ENCODE peak calls at places on chromosomes 2 and 18, in nine cellular contexts. Z, S, A, O, C, R, J, Y and H are unnamed samples.

GRCh38 chr18:55588001-55588875 is at the start of gene TCF4:
- DNase-seq in Z (peak), S (peak), A (no peak), O (peak), C (peak), R (peak), J (no peak), Y (peak), H (peak)

GRCh38 chr2:214566457-214566856 is 155.6 kb downstream of the VWC2L start:
- DNase-seq in Z (no peak), S (no peak), A (no peak), O (no peak), C (no peak), R (no peak), J (no peak), Y (no peak), H (no peak)

GRCh38 chr2:27587025-27587424 is 4.2 kb downstream of the ZNF512 start:
- DNase-seq in Z (no peak), S (no peak), A (no peak), O (no peak), C (no peak), R (no peak), J (no peak), Y (no peak), H (no peak)

GRCh38 chr2:120066708-120067547 is 54.1 kb downstream of the EPB41L5 start:
- DNase-seq in Z (no peak), S (peak), A (no peak), O (peak), C (no peak), R (no peak), J (no peak), Y (no peak), H (peak)

GRCh38 chr2:160562730-160563129 is 69.1 kb upstream of the RBMS1 start:
- DNase-seq in Z (no peak), S (no peak), A (no peak), O (no peak), C (no peak), R (no peak), J (no peak), Y (no peak), H (no peak)

GRCh38 chr2:240955306-240956101 is 42.9 kb upstream of the SNED1 start:
- DNase-seq in Z (peak), S (no peak), A (no peak), O (no peak), C (no peak), R (no peak), J (no peak), Y (peak), H (no peak)

GRCh38 chr18:5440297-5440696 is 103.5 kb downstream of the EPB41L3 start:
- DNase-seq in Z (no peak), S (peak), A (no peak), O (no peak), C (no peak), R (no peak), J (no peak), Y (no peak), H (no peak)

GRCh38 chr2:105393373-105394055 is 5.3 kb downstream of the FHL2 start:
- DNase-seq in Z (peak), S (peak), A (no peak), O (peak), C (no peak), R (no peak), J (no peak), Y (no peak), H (no peak)

GRCh38 chr2:110984654-110985053 is 136.1 kb upstream of the BCL2L11 start:
- DNase-seq in Z (no peak), S (no peak), A (no peak), O (no peak), C (no peak), R (no peak), J (no peak), Y (no peak), H (no peak)

GRCh38 chr2:196480653-196481322 is 158.7 kb upstream of the CCDC150 start:
- DNase-seq in Z (no peak), S (no peak), A (no peak), O (peak), C (no peak), R (no peak), J (no peak), Y (no peak), H (no peak)

GRCh38 chr18:28791101-28791500 is 614.2 kb upstream of the CDH2 start:
- DNase-seq in Z (no peak), S (no peak), A (no peak), O (no peak), C (no peak), R (no peak), J (no peak), Y (no peak), H (no peak)

GRCh38 chr2:55056024-55056521 is 5.8 kb upstream of the RTN4 start:
- DNase-seq in Z (no peak), S (peak), A (no peak), O (peak), C (no peak), R (no peak), J (no peak), Y (no peak), H (no peak)

GRCh38 chr2:207258191-207258991 is 92.6 kb upstream of the KLF7 start:
- DNase-seq in Z (peak), S (peak), A (peak), O (peak), C (no peak), R (no peak), J (no peak), Y (peak), H (no peak)

GRCh38 chr18:24499814-24500601 is 39.6 kb downstream of the HRH4 start:
- DNase-seq in Z (no peak), S (no peak), A (no peak), O (no peak), C (no peak), R (no peak), J (no peak), Y (no peak), H (no peak)

GRCh38 chr2:74131901-74132300 is 15.8 kb downstream of the BOLA3 start:
- DNase-seq in Z (no peak), S (no peak), A (no peak), O (no peak), C (no peak), R (no peak), J (no peak), Y (no peak), H (no peak)

GRCh38 chr2:8413589-8414135 is 268.2 kb upstream of the ID2 start:
- DNase-seq in Z (no peak), S (no peak), A (no peak), O (no peak), C (no peak), R (no peak), J (no peak), Y (no peak), H (peak)

GRCh38 chr2:20113986-20114938 is 62.8 kb upstream of the LAPTM4A start:
- DNase-seq in Z (no peak), S (no peak), A (no peak), O (no peak), C (no peak), R (no peak), J (no peak), Y (no peak), H (no peak)

GRCh38 chr2:181077128-181077709 is 96.8 kb downstream of the UBE2E3 start:
- DNase-seq in Z (no peak), S (peak), A (no peak), O (peak), C (no peak), R (peak), J (peak), Y (no peak), H (no peak)

GRCh38 chr2:152186257-152186656 is 10.7 kb upstream of the STAM2 start:
- DNase-seq in Z (no peak), S (no peak), A (no peak), O (peak), C (no peak), R (no peak), J (no peak), Y (no peak), H (no peak)

GRCh38 chr2:209556354-209556961 is 132.6 kb downstream of the MAP2 start:
- DNase-seq in Z (no peak), S (peak), A (peak), O (peak), C (no peak), R (no peak), J (no peak), Y (no peak), H (no peak)

GRCh38 chr2:148640767-148641166 is 3.8 kb upstream of the EPC2 start:
- DNase-seq in Z (no peak), S (peak), A (no peak), O (no peak), C (no peak), R (no peak), J (no peak), Y (no peak), H (no peak)

GRCh38 chr2:212227755-212228154 is 310.8 kb downstream of the ERBB4 start:
- DNase-seq in Z (no peak), S (peak), A (peak), O (peak), C (no peak), R (no peak), J (no peak), Y (no peak), H (peak)

GRCh38 chr2:28986429-28986828 is 5.3 kb downstream of the TOGARAM2 start:
- DNase-seq in Z (no peak), S (no peak), A (no peak), O (no peak), C (no peak), R (no peak), J (no peak), Y (no peak), H (no peak)

GRCh38 chr2:234488913-234489451 is 7.9 kb downstream of the ARL4C start:
- DNase-seq in Z (no peak), S (no peak), A (no peak), O (no peak), C (no peak), R (peak), J (peak), Y (no peak), H (no peak)

GRCh38 chr2:226660524-226660923 is 139.1 kb downstream of the IRS1 start:
- DNase-seq in Z (peak), S (peak), A (peak), O (peak), C (no peak), R (no peak), J (no peak), Y (peak), H (peak)

GRCh38 chr18:48679236-48679635 is 140.4 kb downstream of the CTIF start:
- DNase-seq in Z (no peak), S (no peak), A (no peak), O (no peak), C (no peak), R (no peak), J (no peak), Y (no peak), H (no peak)

DNA sequence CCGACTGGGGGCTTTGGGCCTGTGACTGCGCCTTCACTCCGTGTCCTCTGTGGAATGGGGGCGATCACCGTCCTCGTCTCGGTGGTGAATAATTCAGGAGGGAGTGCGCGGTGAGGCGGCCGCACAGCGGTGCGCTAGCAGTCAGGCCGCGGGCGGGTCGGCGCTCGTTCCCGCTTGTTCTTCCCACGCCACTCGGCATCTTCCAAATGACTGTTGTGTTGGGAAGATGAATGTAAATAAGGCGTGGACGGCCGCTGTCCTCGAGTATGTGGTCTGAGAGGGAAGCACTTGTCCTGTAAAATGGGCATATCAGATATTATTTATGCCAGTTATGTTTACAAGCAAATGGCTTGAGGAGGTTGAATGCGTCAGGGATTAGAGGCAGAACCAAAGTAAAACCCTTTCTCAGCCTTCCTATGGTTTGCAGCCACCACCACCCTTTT is 607 bp upstream of the VPS4B start:
- DNase-seq in Z (no peak), S (no peak), A (no peak), O (no peak), C (peak), R (no peak), J (no peak), Y (no peak), H (no peak)
- TF ChIP-seq CTCF in Z (no peak), S (no peak), A (no peak), O (peak), C (no peak), R (no peak), J (no peak), Y (no peak), H (no peak)

DNA sequence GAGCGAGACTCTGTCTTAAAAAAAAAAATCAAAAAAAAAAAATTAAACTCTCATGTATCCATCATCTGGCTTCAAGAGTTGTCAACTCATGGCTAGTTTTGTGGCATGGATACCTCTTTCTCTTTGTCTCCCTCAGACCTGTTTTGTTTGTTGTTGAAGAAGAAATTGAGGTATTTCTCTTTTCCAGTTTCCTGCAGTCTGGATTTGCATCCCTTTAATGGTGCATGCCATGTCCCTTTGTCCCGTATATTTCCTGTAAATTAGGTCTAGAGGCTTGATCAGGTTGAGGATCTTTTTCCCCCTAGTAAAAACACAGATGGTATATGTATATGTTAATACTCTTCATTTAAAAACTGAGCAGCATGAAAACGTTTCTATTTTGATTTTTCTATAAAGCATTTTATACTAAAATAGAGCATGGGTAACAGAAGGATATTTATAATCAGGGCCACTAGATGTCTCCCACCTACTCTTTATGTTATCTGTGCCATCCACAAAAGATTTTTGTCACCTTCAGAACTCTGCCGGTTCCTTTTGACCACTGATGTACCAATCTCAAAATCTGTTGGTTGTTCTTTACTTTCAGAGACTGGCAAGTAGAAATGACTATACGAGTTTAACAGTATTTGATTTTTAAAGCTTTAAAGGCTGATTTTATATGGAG is 80.1 kb downstream of the GALNT1 start:
- DNase-seq in Z (no peak), S (peak), A (no peak), O (no peak), C (no peak), R (no peak), J (no peak), Y (no peak), H (no peak)
- TF ChIP-seq CTCF in Z (no peak), S (no peak), A (peak), O (peak), C (no peak), R (no peak), J (peak), Y (no peak), H (no peak)

DNA sequence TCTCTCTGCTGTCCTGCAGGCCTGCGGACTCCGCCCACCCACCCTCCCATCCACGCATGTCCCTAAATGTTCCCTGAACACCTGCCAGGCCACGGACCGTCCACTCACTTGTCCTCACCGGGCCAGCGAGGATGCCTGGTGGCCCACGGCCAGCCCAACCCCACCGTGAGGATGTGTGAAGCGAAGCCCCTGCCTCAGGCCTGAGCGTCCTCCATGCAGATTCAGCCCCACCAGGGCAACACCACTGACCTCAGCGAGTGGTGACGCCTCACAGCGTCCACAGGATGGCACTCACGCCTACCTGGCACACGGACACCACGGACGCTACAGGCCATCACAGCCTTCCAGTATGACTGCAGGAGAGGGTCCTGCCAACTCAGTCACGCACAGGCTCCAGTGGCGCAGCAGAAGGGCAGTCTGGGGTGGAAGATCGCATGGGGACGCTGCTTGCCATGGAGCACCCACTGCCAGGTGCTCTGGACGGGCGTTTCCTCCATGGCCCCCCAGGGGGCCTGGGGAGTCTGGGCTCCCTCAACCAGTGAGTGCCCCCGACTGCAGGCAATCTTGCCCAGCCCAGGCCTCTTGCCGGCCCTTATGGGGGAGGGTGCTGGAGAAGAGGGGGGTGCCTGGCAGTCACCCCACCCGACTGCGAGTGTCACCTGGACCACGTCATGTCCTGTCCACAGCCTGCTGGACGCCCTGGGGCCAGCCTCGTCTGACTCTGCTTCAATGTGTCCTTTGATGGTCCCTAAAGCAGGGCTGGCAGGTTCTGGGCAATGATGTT is 25.4 kb downstream of the HDAC4 start:
- DNase-seq in Z (no peak), S (no peak), A (no peak), O (no peak), C (no peak), R (no peak), J (no peak), Y (no peak), H (no peak)
- TF ChIP-seq CTCF in Z (no peak), S (no peak), A (no peak), O (no peak), C (no peak), R (no peak), J (no peak), Y (no peak), H (no peak)

GRCh38 chr2:3379647-3380534 is at the start of gene TRAPPC12:
- DNase-seq in Z (peak), S (peak), A (peak), O (peak), C (peak), R (peak), J (peak), Y (peak), H (peak)
- TF ChIP-seq CTCF in Z (no peak), S (peak), A (peak), O (peak), C (no peak), R (peak), J (peak), Y (peak), H (peak)

DNA sequence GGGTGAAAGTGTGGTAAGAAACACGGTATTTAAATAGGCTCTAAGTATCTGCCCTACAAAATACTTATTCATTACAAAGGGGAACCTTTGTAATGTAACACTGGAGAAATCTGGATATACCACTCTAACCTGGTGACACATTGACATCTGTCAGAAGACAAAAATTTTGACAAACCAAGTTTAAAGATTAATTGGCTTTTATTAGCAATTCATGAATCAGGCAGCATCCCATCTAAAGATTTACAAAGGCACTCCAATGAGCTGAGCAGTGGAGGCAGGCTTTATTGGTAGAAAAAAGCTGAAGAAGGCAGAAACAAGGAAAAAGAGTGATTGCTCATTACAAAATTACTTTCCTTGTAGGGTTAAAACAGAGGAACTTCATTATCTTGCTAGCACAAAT is 35.0 kb downstream of the BMPR2 start:
- DNase-seq in Z (no peak), S (no peak), A (no peak), O (no peak), C (no peak), R (no peak), J (no peak), Y (no peak), H (no peak)
- TF ChIP-seq CTCF in Z (no peak), S (no peak), A (no peak), O (no peak), C (no peak), R (no peak), J (no peak), Y (no peak), H (no peak)

GRCh38 chr2:201344663-201345366 is 12.3 kb downstream of the FLACC1 start:
- DNase-seq in Z (no peak), S (no peak), A (no peak), O (no peak), C (no peak), R (no peak), J (peak), Y (no peak), H (no peak)
- TF ChIP-seq CTCF in Z (no peak), S (no peak), A (no peak), O (peak), C (no peak), R (no peak), J (peak), Y (no peak), H (no peak)

GRCh38 chr2:112685167-112685884 is 35.5 kb upstream of the NT5DC4 start:
- DNase-seq in Z (no peak), S (no peak), A (no peak), O (no peak), C (no peak), R (no peak), J (no peak), Y (no peak), H (no peak)
- TF ChIP-seq CTCF in Z (no peak), S (no peak), A (peak), O (peak), C (peak), R (no peak), J (no peak), Y (no peak), H (no peak)

GRCh38 chr18:65725421-65726050 is 25.3 kb upstream of the CDH7 start:
- DNase-seq in Z (no peak), S (no peak), A (no peak), O (no peak), C (peak), R (no peak), J (no peak), Y (no peak), H (peak)
- TF ChIP-seq CTCF in Z (no peak), S (no peak), A (no peak), O (peak), C (peak), R (no peak), J (peak), Y (no peak), H (peak)

GRCh38 chr2:220259656-220260055 is 632.2 kb downstream of the SLC4A3 start:
- DNase-seq in Z (no peak), S (no peak), A (no peak), O (no peak), C (no peak), R (no peak), J (no peak), Y (no peak), H (no peak)
- TF ChIP-seq CTCF in Z (no peak), S (no peak), A (no peak), O (no peak), C (no peak), R (no peak), J (no peak), Y (no peak), H (no peak)